ENCODE peak calls at places on chromosomes 6 and 20, in eight cellular contexts. Z is mammary epithelial cell, R is lower leg skin, P is lower lobe of right lung, U is GM20000, J is transverse colon, I is psoas muscle, N is SK-N-SH. M is an unnamed sample.

GRCh38 chr20:44572551-44573500 is 9.6 kb upstream of the PKIG start:
- DNase-seq in Z (peak; percentile 85), R (peak; percentile 82), P (no peak), U (no peak), J (peak; percentile 24), I (peak; percentile 44), N (no peak), M (no peak)

GRCh38 chr6:47484616-47485015 is 7.0 kb downstream of the CD2AP start:
- DNase-seq in Z (peak; percentile 87), R (no peak), P (no peak), U (no peak), J (no peak), I (no peak), N (no peak), M (no peak)

GRCh38 chr20:50339196-50339901 is 148.7 kb downstream of the CEBPB start:
- DNase-seq in Z (no peak), R (peak; percentile 19), P (no peak), U (peak; percentile 32), J (no peak), I (no peak), N (peak; percentile 72), M (no peak)

GRCh38 chr6:26022166-26022510 is 59.5 kb downstream of the TRIM38 start:
- DNase-seq in Z (peak; percentile 31), R (peak; percentile 70), P (no peak), U (peak; percentile 38), J (peak; percentile 58), I (no peak), N (peak; percentile 45), M (no peak)

GRCh38 chr6:27149140-27149539 is 98.4 kb upstream of the PRSS16 start:
- DNase-seq in Z (no peak), R (no peak), P (no peak), U (no peak), J (no peak), I (no peak), N (no peak), M (no peak)

GRCh38 chr6:25556516-25556915 is 95.5 kb upstream of the SCGN start:
- DNase-seq in Z (peak; percentile 35), R (peak; percentile 77), P (peak; percentile 68), U (peak; percentile 61), J (peak; percentile 84), I (peak; percentile 70), N (peak; percentile 36), M (peak; percentile 88)

GRCh38 chr6:156423829-156424228 is 353.3 kb upstream of the ARID1B start:
- DNase-seq in Z (no peak), R (no peak), P (no peak), U (no peak), J (no peak), I (no peak), N (no peak), M (no peak)

GRCh38 chr6:46347669-46348068 is 143.6 kb downstream of the RCAN2 start:
- DNase-seq in Z (no peak), R (no peak), P (no peak), U (no peak), J (no peak), I (no peak), N (no peak), M (no peak)

GRCh38 chr20:21995461-21995860 is 290.0 kb downstream of the PAX1 start:
- DNase-seq in Z (no peak), R (no peak), P (no peak), U (no peak), J (no peak), I (no peak), N (no peak), M (no peak)

GRCh38 chr6:4668271-4669179 is 107.7 kb upstream of the CDYL start:
- DNase-seq in Z (peak; percentile 14), R (no peak), P (no peak), U (no peak), J (no peak), I (no peak), N (no peak), M (no peak)

GRCh38 chr6:146981981-146982380 is 222.2 kb upstream of the STXBP5 start:
- DNase-seq in Z (no peak), R (no peak), P (no peak), U (no peak), J (no peak), I (no peak), N (no peak), M (no peak)

GRCh38 chr20:45181639-45182038 is 6.9 kb downstream of the PI3 start:
- DNase-seq in Z (no peak), R (no peak), P (no peak), U (no peak), J (no peak), I (no peak), N (peak; percentile 17), M (no peak)

GRCh38 chr6:20575691-20576451 is 41.6 kb downstream of the CDKAL1 start:
- DNase-seq in Z (no peak), R (no peak), P (no peak), U (no peak), J (no peak), I (no peak), N (no peak), M (no peak)

GRCh38 chr6:43853066-43853650 is 83.1 kb downstream of the VEGFA start:
- DNase-seq in Z (no peak), R (no peak), P (no peak), U (no peak), J (no peak), I (no peak), N (no peak), M (no peak)

GRCh38 chr20:19522080-19522801 is 235.8 kb upstream of the RIN2 start:
- DNase-seq in Z (no peak), R (no peak), P (no peak), U (no peak), J (no peak), I (no peak), N (no peak), M (no peak)

GRCh38 chr6:34648808-34649207 is 47.8 kb downstream of the ILRUN start:
- DNase-seq in Z (no peak), R (no peak), P (no peak), U (no peak), J (no peak), I (no peak), N (no peak), M (no peak)

GRCh38 chr20:19784511-19785172 is 26.6 kb downstream of the RIN2 start:
- DNase-seq in Z (peak; percentile 82), R (peak; percentile 60), P (peak; percentile 75), U (peak; percentile 52), J (peak; percentile 36), I (peak; percentile 44), N (peak; percentile 69), M (peak; percentile 43)

GRCh38 chr20:63706852-63707557 is 771 bp downstream of the ARFRP1 start:
- DNase-seq in Z (peak; percentile 59), R (no peak), P (peak; percentile 70), U (peak; percentile 80), J (peak; percentile 70), I (peak; percentile 48), N (peak; percentile 70), M (peak; percentile 54)

GRCh38 chr6:160464744-160465143 is 116.6 kb downstream of the SLC22A3 start:
- DNase-seq in Z (no peak), R (no peak), P (no peak), U (no peak), J (no peak), I (no peak), N (no peak), M (no peak)

GRCh38 chr20:17835941-17836861 is 132.4 kb downstream of the SNX5 start:
- DNase-seq in Z (no peak), R (peak; percentile 66), P (no peak), U (no peak), J (peak; percentile 47), I (peak; percentile 87), N (no peak), M (no peak)

GRCh38 chr6:89243331-89243629 is 26.1 kb upstream of the GABRR1 start:
- DNase-seq in Z (no peak), R (no peak), P (no peak), U (no peak), J (no peak), I (no peak), N (no peak), M (no peak)

GRCh38 chr6:170206931-170207431 is 83.9 kb downstream of the DLL1 start:
- DNase-seq in Z (no peak), R (no peak), P (no peak), U (no peak), J (no peak), I (no peak), N (peak; percentile 53), M (no peak)

GRCh38 chr6:16196260-16196914 is 42.0 kb upstream of the GMPR start:
- DNase-seq in Z (no peak), R (no peak), P (no peak), U (no peak), J (no peak), I (no peak), N (no peak), M (no peak)

GRCh38 chr6:149487316-149487715 is 2.5 kb upstream of the ZC3H12D start:
- DNase-seq in Z (no peak), R (no peak), P (no peak), U (no peak), J (no peak), I (no peak), N (no peak), M (no peak)

GRCh38 chr6:42113929-42114636 is 28.3 kb downstream of the C6orf132 start:
- DNase-seq in Z (peak; percentile 72), R (no peak), P (no peak), U (no peak), J (peak; percentile 54), I (no peak), N (no peak), M (no peak)

GRCh38 chr6:116218172-116218633 is 35.7 kb downstream of the TSPYL4 start:
- DNase-seq in Z (no peak), R (no peak), P (no peak), U (no peak), J (no peak), I (no peak), N (no peak), M (no peak)
- TF ChIP-seq CTCF in Z (peak; percentile 44), R (no peak), P (peak; percentile 47), U (no peak), J (peak; percentile 18), I (peak; percentile 44), N (peak; percentile 71), M (peak; percentile 56)

GRCh38 chr6:57141451-57142177 is 30.5 kb upstream of the BAG2 start:
- DNase-seq in Z (no peak), R (no peak), P (no peak), U (no peak), J (no peak), I (no peak), N (no peak), M (no peak)
- TF ChIP-seq CTCF in Z (no peak), R (no peak), P (no peak), U (no peak), J (no peak), I (no peak), N (no peak), M (no peak)

DNA sequence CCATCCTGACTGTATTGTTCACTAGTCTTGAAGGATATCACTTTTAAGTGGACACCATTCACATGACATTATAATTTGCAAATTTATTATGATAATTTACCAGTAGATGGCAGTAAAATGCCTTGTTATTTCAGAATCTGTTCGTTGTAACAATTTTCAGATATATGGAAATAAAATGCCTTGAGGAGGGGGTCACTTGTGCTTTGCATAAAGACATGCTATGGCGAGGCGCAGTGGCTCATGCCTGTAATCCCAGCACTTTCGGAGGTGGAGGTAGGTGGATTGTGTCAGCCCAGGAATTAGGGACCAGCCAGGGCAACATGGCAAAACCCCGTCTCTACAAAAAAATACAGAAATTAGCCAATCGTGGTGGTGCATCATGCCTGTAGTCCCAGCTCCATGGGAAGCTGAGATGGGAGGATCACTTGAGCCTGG is 9.0 kb upstream of the NCOA6 start:
- DNase-seq in Z (peak; percentile 16), R (no peak), P (no peak), U (peak; percentile 44), J (no peak), I (no peak), N (peak; percentile 62), M (no peak)
- TF ChIP-seq CTCF in Z (peak; percentile 39), R (no peak), P (peak; percentile 47), U (no peak), J (peak; percentile 50), I (peak; percentile 44), N (peak; percentile 66), M (peak; percentile 27)

GRCh38 chr20:10696650-10697049 is 22.9 kb upstream of the JAG1 start:
- DNase-seq in Z (no peak), R (no peak), P (no peak), U (peak; percentile 27), J (no peak), I (no peak), N (no peak), M (peak; percentile 19)
- TF ChIP-seq CTCF in Z (peak; percentile 55), R (no peak), P (peak; percentile 61), U (peak; percentile 52), J (peak; percentile 29), I (peak; percentile 39), N (peak; percentile 61), M (peak; percentile 47)